ENCODE peak calls at places on chromosome 10, in six cellular contexts. C, A, V, Y, F and X are unnamed samples.
A peak's percentile ranks its signal among the peaks of the same experiment; 100 is the strongest.

GRCh38 chr10:62887642-62888041 is 71.5 kb upstream of the EGR2 start:
- DNase-seq in C (no peak), A (no peak), V (no peak), Y (no peak), F (no peak), X (no peak)

GRCh38 chr10:70137135-70137534 is 4.5 kb upstream of the AIFM2 start:
- DNase-seq in C (no peak), A (no peak), V (no peak), Y (no peak), F (no peak), X (no peak)

GRCh38 chr10:89591111-89591795 is 53.8 kb downstream of the PANK1 start:
- DNase-seq in C (no peak), A (no peak), V (no peak), Y (no peak), F (no peak), X (no peak)

GRCh38 chr10:49713266-49713665 is 33.8 kb downstream of the C10orf53 start:
- DNase-seq in C (no peak), A (no peak), V (no peak), Y (no peak), F (no peak), X (no peak)

GRCh38 chr10:113539789-113540188 is 13.1 kb upstream of the HABP2 start:
- DNase-seq in C (no peak), A (no peak), V (no peak), Y (no peak), F (no peak), X (no peak)

GRCh38 chr10:131825150-131825907 is 75.5 kb upstream of the PPP2R2D start:
- DNase-seq in C (no peak), A (no peak), V (no peak), Y (no peak), F (no peak), X (no peak)

GRCh38 chr10:122682522-122682921 is 17.1 kb downstream of the C10orf120 start:
- DNase-seq in C (no peak), A (no peak), V (no peak), Y (no peak), F (no peak), X (no peak)

GRCh38 chr10:124176309-124177179 is 83.1 kb upstream of the CHST15 start:
- DNase-seq in C (no peak), A (no peak), V (peak; percentile 37), Y (no peak), F (no peak), X (no peak)

GRCh38 chr10:73218466-73219191 is 28.4 kb downstream of the DNAJC9 start:
- DNase-seq in C (peak; percentile 50), A (no peak), V (no peak), Y (peak; percentile 35), F (no peak), X (no peak)

GRCh38 chr10:77629775-77630565 is 7.6 kb downstream of the KCNMA1 start:
- DNase-seq in C (no peak), A (no peak), V (no peak), Y (no peak), F (no peak), X (no peak)

GRCh38 chr10:67788028-67788886 is 49.7 kb downstream of the DNAJC12 start:
- DNase-seq in C (peak; percentile 89), A (no peak), V (peak; percentile 94), Y (peak; percentile 42), F (no peak), X (peak; percentile 34)

GRCh38 chr10:75956624-75957023 is 525.2 kb downstream of the LRMDA start:
- DNase-seq in C (no peak), A (no peak), V (no peak), Y (no peak), F (no peak), X (no peak)

GRCh38 chr10:32077896-32078295 is 21.7 kb upstream of the KIF5B start:
- DNase-seq in C (no peak), A (no peak), V (no peak), Y (peak; percentile 21), F (no peak), X (no peak)

GRCh38 chr10:122487231-122487765 is 25.9 kb downstream of the HTRA1 start:
- DNase-seq in C (no peak), A (no peak), V (no peak), Y (no peak), F (no peak), X (no peak)

GRCh38 chr10:33635967-33636366 is 301.5 kb upstream of the NRP1 start:
- DNase-seq in C (no peak), A (no peak), V (no peak), Y (no peak), F (no peak), X (no peak)

GRCh38 chr10:114821293-114821914 is at the start of gene FHIP2A:
- DNase-seq in C (peak; percentile 81), A (peak; percentile 76), V (peak; percentile 93), Y (peak; percentile 43), F (no peak), X (peak; percentile 79)

GRCh38 chr10:791639-792038 is 102.2 kb upstream of the DIP2C start:
- DNase-seq in C (no peak), A (no peak), V (no peak), Y (no peak), F (no peak), X (no peak)

GRCh38 chr10:122112021-122112616 is 123.2 kb downstream of the TACC2 start:
- DNase-seq in C (no peak), A (no peak), V (no peak), Y (no peak), F (no peak), X (no peak)

GRCh38 chr10:112756118-112756512 is 193.9 kb upstream of the TCF7L2 start:
- DNase-seq in C (no peak), A (no peak), V (no peak), Y (no peak), F (no peak), X (no peak)

GRCh38 chr10:17237915-17238444 is 9.9 kb downstream of the VIM start:
- DNase-seq in C (no peak), A (no peak), V (no peak), Y (no peak), F (no peak), X (no peak)
- TF ChIP-seq TAF1 in C (no peak), A (no peak), V (no peak), Y (no peak), F (no peak), X (no peak)

DNA sequence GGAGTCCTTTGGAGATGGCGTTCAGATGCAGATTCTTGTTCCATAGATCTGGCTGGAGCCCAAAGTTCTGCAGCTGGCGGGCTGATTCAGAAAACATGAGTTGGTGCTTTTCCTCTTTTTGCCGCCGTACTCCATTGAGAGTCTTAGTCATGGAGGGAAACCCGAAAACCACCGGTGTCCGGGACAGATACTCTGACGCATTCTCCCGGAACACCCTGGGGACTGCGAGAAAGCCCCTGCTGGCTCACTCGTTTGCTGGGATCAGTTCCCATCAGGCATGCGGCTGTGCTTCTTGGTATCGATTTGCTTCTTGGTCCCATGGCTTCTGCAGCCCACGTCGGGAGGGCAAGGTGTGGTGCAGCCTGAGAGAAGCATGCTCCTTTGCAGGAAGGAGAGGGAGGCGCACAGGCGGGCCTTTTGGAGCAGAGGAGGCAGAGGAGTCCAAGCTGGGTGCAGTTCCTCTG is 30.8 kb upstream of the PFKFB3 start:
- DNase-seq in C (no peak), A (no peak), V (no peak), Y (no peak), F (peak; percentile 24), X (no peak)
- TF ChIP-seq POLR2A in C (no peak), A (no peak), V (no peak), Y (no peak), F (no peak), X (no peak)

GRCh38 chr10:100791254-100792058 is 46.1 kb downstream of the PAX2 start:
- DNase-seq in C (no peak), A (no peak), V (no peak), Y (no peak), F (no peak), X (no peak)

GRCh38 chr10:100788027-100788900 is 42.9 kb downstream of the PAX2 start:
- DNase-seq in C (no peak), A (no peak), V (no peak), Y (no peak), F (no peak), X (no peak)

GRCh38 chr10:100793055-100793454 is 47.7 kb downstream of the PAX2 start:
- DNase-seq in C (no peak), A (no peak), V (peak; percentile 61), Y (no peak), F (no peak), X (no peak)

GRCh38 chr10:100792544-100792943 is 47.2 kb downstream of the PAX2 start:
- DNase-seq in C (no peak), A (no peak), V (no peak), Y (no peak), F (no peak), X (no peak)

DNA sequence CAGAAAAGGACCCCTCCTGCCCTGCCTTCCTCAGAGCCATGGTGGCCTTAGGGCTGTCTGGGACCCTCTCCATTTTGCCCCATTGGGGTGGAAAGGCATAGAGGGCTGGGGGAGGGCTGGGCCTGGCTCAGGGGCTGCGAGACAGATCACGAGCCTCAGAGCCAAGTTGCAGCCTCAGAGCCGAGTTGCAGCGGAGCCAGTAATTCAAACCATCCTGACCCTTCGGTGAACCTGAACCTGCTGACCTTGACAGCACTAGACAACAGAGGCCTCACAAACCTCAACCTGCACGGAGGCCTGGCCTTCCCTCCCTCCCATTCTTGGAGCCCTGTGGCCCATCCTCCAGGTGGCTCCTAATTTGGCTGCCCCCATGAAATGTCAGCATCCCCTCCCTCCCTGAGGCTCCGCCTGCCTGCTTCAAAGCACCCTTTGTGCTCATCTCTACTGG is 45.4 kb downstream of the PAX2 start:
- DNase-seq in C (no peak), A (no peak), V (no peak), Y (peak; percentile 31), F (no peak), X (no peak)
- TF ChIP-seq TAF1 in C (no peak), A (no peak), V (no peak), Y (no peak), F (no peak), X (no peak)

GRCh38 chr10:93074597-93075368 is 1.1 kb downstream of the CYP26A1 start:
- DNase-seq in C (no peak), A (no peak), V (peak; percentile 82), Y (no peak), F (no peak), X (no peak)

GRCh38 chr10:93072225-93072712 is 1.4 kb upstream of the CYP26A1 start:
- DNase-seq in C (no peak), A (no peak), V (no peak), Y (no peak), F (no peak), X (no peak)

GRCh38 chr10:93072713-93073538 is 767 bp upstream of the CYP26A1 start:
- DNase-seq in C (no peak), A (no peak), V (no peak), Y (no peak), F (no peak), X (no peak)

GRCh38 chr10:93074137-93074596 is 474 bp downstream of the CYP26A1 start:
- DNase-seq in C (peak; percentile 33), A (peak; percentile 34), V (no peak), Y (no peak), F (no peak), X (peak; percentile 33)

DNA sequence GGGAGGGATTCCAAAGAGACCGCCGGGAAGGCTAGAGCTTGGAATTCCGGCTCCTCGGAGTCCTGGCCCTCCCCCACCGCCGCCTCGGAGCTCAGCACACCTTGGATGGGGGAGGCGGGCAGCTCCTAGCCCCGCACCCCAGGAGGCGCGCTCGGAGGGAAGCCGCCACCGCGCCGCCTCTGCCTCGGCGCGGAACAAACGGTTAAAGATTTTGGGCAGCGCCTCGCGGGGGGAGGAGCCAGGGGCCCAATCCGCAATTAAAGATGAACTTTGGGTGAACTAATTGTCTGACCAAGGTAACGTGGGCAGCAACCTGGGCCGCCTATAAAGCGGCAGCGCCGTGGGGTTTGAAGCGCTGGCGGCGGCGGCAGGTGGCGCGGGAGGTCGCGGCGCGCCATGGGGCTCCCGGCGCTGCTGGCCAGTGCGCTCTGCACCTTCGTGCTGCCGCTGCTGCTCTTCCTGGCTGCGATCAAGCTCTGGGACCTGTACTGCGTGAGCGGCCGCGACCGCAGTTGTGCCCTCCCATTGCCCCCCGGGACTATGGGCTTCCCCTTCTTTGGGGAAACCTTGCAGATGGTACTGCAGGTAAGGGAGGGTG is at the start of gene CYP26A1:
- DNase-seq in C (peak; percentile 58), A (no peak), V (peak; percentile 81), Y (no peak), F (no peak), X (no peak)
- TF ChIP-seq POLR2A in C (no peak), A (no peak), V (no peak), Y (no peak), F (no peak), X (no peak)